ENCODE peak calls at places on chromosomes 13 and 19, in five cellular contexts. Z, V, K, M and S are unnamed samples. For H3K9me3, the result is how much of the 10 kb centered on the place peaks cover.

GRCh38 chr19:38734426-38735256 is 9.6 kb downstream of the CAPN12 start:
- DNase-seq in Z (peak), V (no peak), K (no peak), M (peak), S (peak)

GRCh38 chr19:45717983-45718650 is 12.6 kb downstream of the FBXO46 start:
- DNase-seq in Z (no peak), V (no peak), K (no peak), M (no peak), S (no peak)

GRCh38 chr19:16799740-16800139 is 29.5 kb upstream of the SIN3B start:
- DNase-seq in Z (no peak), V (no peak), K (no peak), M (no peak), S (no peak)

GRCh38 chr13:23657056-23657455 is 86.8 kb downstream of the TNFRSF19 start:
- DNase-seq in Z (no peak), V (no peak), K (no peak), M (no peak), S (no peak)

GRCh38 chr13:49241296-49241695 is 6.4 kb upstream of the CDADC1 start:
- DNase-seq in Z (no peak), V (no peak), K (no peak), M (no peak), S (no peak)

GRCh38 chr19:3494559-3494958 is 5.9 kb downstream of the DOHH start:
- DNase-seq in Z (no peak), V (no peak), K (no peak), M (no peak), S (peak)

GRCh38 chr19:2315818-2316353 is 7.9 kb upstream of the LINGO3 start:
- DNase-seq in Z (no peak), V (peak), K (peak), M (no peak), S (no peak)

GRCh38 chr13:25249001-25249543 is 38.2 kb downstream of the MTMR6 start:
- DNase-seq in Z (no peak), V (no peak), K (peak), M (no peak), S (no peak)

GRCh38 chr19:18481505-18482222 is 40.2 kb downstream of the ELL start:
- DNase-seq in Z (no peak), V (no peak), K (no peak), M (no peak), S (no peak)

GRCh38 chr13:44155422-44156293 is 218.0 kb upstream of the SERP2 start:
- DNase-seq in Z (no peak), V (peak), K (peak), M (no peak), S (no peak)

GRCh38 chr13:19985219-19985556 is 26.7 kb downstream of the ZMYM2 start:
- DNase-seq in Z (no peak), V (no peak), K (no peak), M (no peak), S (no peak)

GRCh38 chr13:35925669-35926068 is 205.5 kb downstream of the DCLK1 start:
- DNase-seq in Z (no peak), V (no peak), K (no peak), M (no peak), S (no peak)

GRCh38 chr19:8352134-8352827 is 9.2 kb upstream of the KANK3 start:
- DNase-seq in Z (no peak), V (no peak), K (peak), M (no peak), S (no peak)

GRCh38 chr19:46115396-46116109 is 8.9 kb downstream of the IGFL3 start:
- DNase-seq in Z (no peak), V (no peak), K (peak), M (no peak), S (no peak)

GRCh38 chr19:30784850-30785459 is 412.8 kb downstream of the ZNF536 start:
- DNase-seq in Z (peak), V (peak), K (peak), M (peak), S (peak)

GRCh38 chr13:99380921-99381645 is 73.9 kb upstream of the GPR183 start:
- DNase-seq in Z (no peak), V (no peak), K (no peak), M (peak), S (no peak)

GRCh38 chr19:36246006-36246391 is 31.1 kb downstream of the ZNF146 start:
- DNase-seq in Z (no peak), V (no peak), K (peak), M (no peak), S (no peak)

GRCh38 chr19:53977991-53978731 is 13.3 kb upstream of the CACNG6 start:
- DNase-seq in Z (peak), V (peak), K (peak), M (no peak), S (no peak)

GRCh38 chr13:98144501-98145350 is 1.8 kb downstream of the FARP1 start:
- DNase-seq in Z (no peak), V (no peak), K (peak), M (no peak), S (no peak)

GRCh38 chr19:39834287-39834841 is 402 bp upstream of the DYRK1B start:
- DNase-seq in Z (no peak), V (no peak), K (no peak), M (no peak), S (no peak)

GRCh38 chr19:38737921-38738731 is 6.1 kb downstream of the CAPN12 start:
- DNase-seq in Z (no peak), V (no peak), K (no peak), M (no peak), S (no peak)

GRCh38 chr13:65966991-65967451 is 1263.1 kb downstream of the PCDH9 start:
- DNase-seq in Z (no peak), V (no peak), K (peak), M (no peak), S (no peak)

GRCh38 chr13:36887758-36888521 is 32.1 kb downstream of the SMAD9 start:
- DNase-seq in Z (no peak), V (no peak), K (no peak), M (no peak), S (no peak)

GRCh38 chr13:75299913-75300862 is 181.8 kb downstream of the TBC1D4 start:
- DNase-seq in Z (no peak), V (no peak), K (peak), M (no peak), S (no peak)

GRCh38 chr19:57830071-57830602 is at the start of gene ZNF587B:
- DNase-seq in Z (peak), V (peak), K (peak), M (no peak), S (no peak)

GRCh38 chr19:54429545-54430227 is 14.4 kb downstream of the TTYH1 start:
- DNase-seq in Z (no peak), V (no peak), K (no peak), M (no peak), S (no peak)

GRCh38 chr13:87035538-87035937 is 635.6 kb upstream of the SLITRK5 start:
- DNase-seq in Z (no peak), V (no peak), K (peak), M (no peak), S (no peak)

GRCh38 chr13:53042897-53043296 is 14.3 kb downstream of the OLFM4 start:
- DNase-seq in Z (no peak), V (no peak), K (no peak), M (no peak), S (no peak)

GRCh38 chr13:29897102-29897501 is 46.7 kb upstream of the UBL3 start:
- DNase-seq in Z (no peak), V (no peak), K (no peak), M (no peak), S (no peak)

GRCh38 chr19:43465468-43466120 is at the start of gene LYPD3:
- DNase-seq in Z (no peak), V (peak), K (peak), M (no peak), S (no peak)

GRCh38 chr13:42707596-42707995 is 73.8 kb upstream of the FAM216B start:
- DNase-seq in Z (no peak), V (no peak), K (peak), M (no peak), S (no peak)

GRCh38 chr19:52028027-52028779 is at the start of gene ZNF614:
- DNase-seq in Z (peak), V (peak), K (peak), M (peak), S (peak)
- H3K9me3 ChIP-seq in Z (under half), V (under half), K (under half), M (under half), S (half or more)

DNA sequence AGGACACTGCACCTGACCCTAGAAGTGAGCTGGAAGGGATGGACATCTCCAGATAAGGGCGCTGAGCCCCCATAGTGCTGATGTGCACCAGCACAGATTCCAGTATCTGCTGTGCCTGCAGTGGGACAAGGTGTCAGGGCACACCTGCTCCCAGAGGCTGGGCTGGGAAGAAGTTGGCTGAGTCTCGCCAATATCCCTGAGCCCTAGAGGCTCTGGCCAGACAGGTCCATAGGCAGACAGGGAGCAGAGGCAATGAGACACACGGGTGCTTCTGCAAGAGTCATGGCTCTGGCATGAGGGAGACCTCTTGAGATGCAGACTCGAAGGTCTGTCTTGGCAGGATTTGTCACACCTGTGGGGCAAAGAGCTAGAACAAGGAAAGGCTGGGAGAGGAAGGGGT is 1321.5 kb downstream of the UQCRFS1 start:
- DNase-seq in Z (no peak), V (no peak), K (no peak), M (no peak), S (no peak)
- H3K9me3 ChIP-seq in Z (under half), V (under half), K (under half), M (under half), S (under half)

DNA sequence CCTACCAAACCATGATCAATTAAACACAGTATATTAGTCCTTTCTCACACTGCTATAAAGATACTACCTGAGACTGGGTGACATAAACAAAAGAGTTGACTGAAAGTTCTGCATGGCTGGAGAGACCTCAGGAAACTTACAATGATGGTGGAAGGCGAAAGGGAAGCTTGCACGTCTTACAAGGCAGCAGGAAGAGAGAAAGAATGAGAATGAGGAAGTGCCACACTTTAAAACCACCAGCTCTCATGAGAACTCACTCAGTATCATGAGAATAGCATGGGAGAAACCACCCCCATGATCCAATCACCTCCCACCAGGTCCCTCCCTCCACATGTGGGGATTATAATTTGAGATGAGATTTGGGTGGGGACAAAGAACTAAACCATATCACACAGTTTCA is 324.9 kb upstream of the ZNF507 start:
- DNase-seq in Z (no peak), V (no peak), K (no peak), M (no peak), S (no peak)
- H3K9me3 ChIP-seq in Z (under half), V (under half), K (under half), M (under half), S (under half)

DNA sequence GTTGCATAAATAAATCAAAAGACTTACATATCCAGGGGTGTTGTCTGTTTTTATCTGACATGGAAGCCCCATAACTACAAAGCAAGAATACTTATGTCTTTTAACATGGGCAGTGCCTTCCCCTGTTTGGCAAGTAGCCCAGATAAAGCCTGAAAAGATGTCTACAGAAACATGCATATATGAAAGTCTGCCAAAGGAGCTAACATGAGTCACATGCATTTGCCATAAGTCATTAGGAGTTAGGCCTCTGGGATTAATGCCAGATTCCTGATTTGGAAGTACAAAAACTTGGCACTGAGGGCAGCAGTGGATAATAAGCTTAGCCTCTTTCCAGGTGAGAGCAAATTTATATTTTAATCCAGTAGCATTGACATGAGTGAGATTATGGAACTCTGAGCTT is 62.0 kb downstream of the ZNF737 start:
- DNase-seq in Z (no peak), V (peak), K (peak), M (no peak), S (no peak)
- H3K9me3 ChIP-seq in Z (under half), V (under half), K (under half), M (under half), S (under half)

DNA sequence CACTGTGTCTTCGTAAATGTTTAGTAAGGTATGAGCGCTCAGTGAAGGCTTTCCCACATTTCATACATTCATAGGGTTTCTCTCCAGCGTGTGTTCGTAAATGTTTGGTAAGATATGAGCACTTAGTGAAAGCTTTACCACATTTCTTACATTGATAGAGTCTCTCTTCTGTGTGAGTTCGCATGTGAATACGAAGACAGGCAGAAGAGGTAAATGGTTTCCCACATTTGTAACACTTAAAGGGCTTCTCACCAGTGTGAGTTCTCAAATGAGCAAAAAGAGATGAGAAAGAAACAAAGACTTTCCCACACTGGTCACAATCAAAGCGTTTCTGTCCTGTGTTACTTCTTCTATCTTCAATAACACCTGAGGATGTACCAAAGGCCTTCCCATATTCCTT is 31.3 kb downstream of the ZNF560 start:
- DNase-seq in Z (no peak), V (no peak), K (no peak), M (no peak), S (no peak)
- H3K9me3 ChIP-seq in Z (under half), V (under half), K (under half), M (under half), S (under half)

GRCh38 chr19:37401078-37401477 is 30.2 kb downstream of the ZNF527 start:
- DNase-seq in Z (no peak), V (no peak), K (no peak), M (no peak), S (no peak)

GRCh38 chr19:37403403-37403802 is 32.5 kb downstream of the ZNF527 start:
- DNase-seq in Z (no peak), V (no peak), K (no peak), M (no peak), S (no peak)
- H3K9me3 ChIP-seq in Z (under half), V (under half), K (under half), M (under half), S (under half)

GRCh38 chr19:20235156-20235555 is 68.1 kb downstream of the ZNF486 start:
- DNase-seq in Z (no peak), V (no peak), K (no peak), M (no peak), S (no peak)

GRCh38 chr19:20238025-20238623 is 71.1 kb downstream of the ZNF486 start:
- DNase-seq in Z (peak), V (peak), K (peak), M (peak), S (peak)

DNA sequence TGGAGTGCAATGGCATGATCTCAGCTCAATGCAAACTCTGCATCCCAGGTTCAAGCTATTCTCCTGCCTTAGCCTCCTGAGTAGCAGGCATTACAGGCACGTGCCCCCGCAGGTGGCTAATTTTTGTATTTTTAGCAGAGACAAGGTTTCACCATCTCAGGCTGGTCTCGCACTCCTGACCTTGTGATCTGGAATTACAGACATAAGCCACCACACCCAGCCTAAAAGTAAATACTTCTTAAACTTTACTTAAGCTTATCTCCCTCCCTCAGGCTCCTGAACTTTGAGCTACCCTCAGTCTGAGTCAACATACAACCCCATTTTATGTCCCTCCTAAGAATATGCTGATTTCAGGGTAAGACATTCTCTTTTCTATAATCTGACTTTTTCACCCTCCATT is 66.1 kb downstream of the ZNF486 start:
- DNase-seq in Z (no peak), V (no peak), K (no peak), M (no peak), S (no peak)
- H3K9me3 ChIP-seq in Z (under half), V (under half), K (under half), M (under half), S (under half)

GRCh38 chr13:113669231-113669870 is 2.3 kb downstream of the GRK1 start:
- DNase-seq in Z (no peak), V (no peak), K (no peak), M (no peak), S (no peak)
- H3K9me3 ChIP-seq in Z (under half), V (under half), K (under half), M (under half), S (under half)